ENCODE peak calls at places on chromosomes 12 and 14, in five cellular contexts. One of them, this sample, is unnamed.

GRCh38 chr14:54712371-54712998 is 145.6 kb downstream of the SAMD4A start:
- DNase-seq in lower lobe of right lung: no peak
- DNase-seq in activated naive CD8-positive, alpha-beta T cell treated with anti-CD3 and anti-CD28 coated beads, Interleukin-2, amount 50 U/mL, for 24 hours: no peak
- DNase-seq in RPMI7951: peak; percentile 71
- DNase-seq in NCI-H345: no peak
- DNase-seq in this sample: peak; percentile 83

GRCh38 chr12:47326190-47326589 is 246.4 kb upstream of the AMIGO2 start:
- DNase-seq in activated naive CD8-positive, alpha-beta T cell treated with anti-CD3 and anti-CD28 coated beads, Interleukin-2, amount 50 U/mL, for 24 hours: no peak
- DNase-seq in lower lobe of right lung: no peak
- DNase-seq in NCI-H345: no peak
- DNase-seq in RPMI7951: no peak
- DNase-seq in this sample: no peak

GRCh38 chr12:71871116-71871515 is 31.6 kb downstream of the TBC1D15 start:
- DNase-seq in RPMI7951: no peak
- DNase-seq in NCI-H345: no peak
- DNase-seq in activated naive CD8-positive, alpha-beta T cell treated with anti-CD3 and anti-CD28 coated beads, Interleukin-2, amount 50 U/mL, for 24 hours: no peak
- DNase-seq in lower lobe of right lung: no peak
- DNase-seq in this sample: no peak

GRCh38 chr14:50434530-50434929 is 37.8 kb upstream of the CDKL1 start:
- DNase-seq in RPMI7951: no peak
- DNase-seq in activated naive CD8-positive, alpha-beta T cell treated with anti-CD3 and anti-CD28 coated beads, Interleukin-2, amount 50 U/mL, for 24 hours: no peak
- DNase-seq in lower lobe of right lung: no peak
- DNase-seq in NCI-H345: no peak
- DNase-seq in this sample: no peak

GRCh38 chr12:131799828-131800593 is 28.2 kb upstream of the MMP17 start:
- DNase-seq in lower lobe of right lung: no peak
- DNase-seq in activated naive CD8-positive, alpha-beta T cell treated with anti-CD3 and anti-CD28 coated beads, Interleukin-2, amount 50 U/mL, for 24 hours: no peak
- DNase-seq in NCI-H345: peak; percentile 24
- DNase-seq in RPMI7951: no peak
- DNase-seq in this sample: no peak

GRCh38 chr14:21367582-21368144 is 16.2 kb downstream of the SUPT16H start:
- DNase-seq in RPMI7951: no peak
- DNase-seq in NCI-H345: no peak
- DNase-seq in lower lobe of right lung: no peak
- DNase-seq in activated naive CD8-positive, alpha-beta T cell treated with anti-CD3 and anti-CD28 coated beads, Interleukin-2, amount 50 U/mL, for 24 hours: no peak
- DNase-seq in this sample: no peak

GRCh38 chr14:36791402-36791801 is 129.7 kb downstream of the PAX9 start:
- DNase-seq in NCI-H345: peak; percentile 22
- DNase-seq in activated naive CD8-positive, alpha-beta T cell treated with anti-CD3 and anti-CD28 coated beads, Interleukin-2, amount 50 U/mL, for 24 hours: no peak
- DNase-seq in RPMI7951: no peak
- DNase-seq in lower lobe of right lung: no peak
- DNase-seq in this sample: no peak

GRCh38 chr14:90795744-90796143 is 20.5 kb downstream of the TTC7B start:
- DNase-seq in activated naive CD8-positive, alpha-beta T cell treated with anti-CD3 and anti-CD28 coated beads, Interleukin-2, amount 50 U/mL, for 24 hours: no peak
- DNase-seq in RPMI7951: peak; percentile 72
- DNase-seq in lower lobe of right lung: no peak
- DNase-seq in NCI-H345: no peak
- DNase-seq in this sample: peak; percentile 51

GRCh38 chr12:118750666-118751065 is 230.7 kb upstream of the SRRM4 start:
- DNase-seq in RPMI7951: no peak
- DNase-seq in activated naive CD8-positive, alpha-beta T cell treated with anti-CD3 and anti-CD28 coated beads, Interleukin-2, amount 50 U/mL, for 24 hours: no peak
- DNase-seq in NCI-H345: no peak
- DNase-seq in lower lobe of right lung: no peak
- DNase-seq in this sample: no peak

GRCh38 chr14:106585692-106586091 is 1059.3 kb downstream of the TMEM121 start:
- DNase-seq in RPMI7951: no peak
- DNase-seq in lower lobe of right lung: no peak
- DNase-seq in NCI-H345: no peak
- DNase-seq in activated naive CD8-positive, alpha-beta T cell treated with anti-CD3 and anti-CD28 coated beads, Interleukin-2, amount 50 U/mL, for 24 hours: no peak
- DNase-seq in this sample: no peak

GRCh38 chr14:60561845-60562746 is 53.1 kb downstream of the SIX6 start:
- DNase-seq in activated naive CD8-positive, alpha-beta T cell treated with anti-CD3 and anti-CD28 coated beads, Interleukin-2, amount 50 U/mL, for 24 hours: peak; percentile 7
- DNase-seq in RPMI7951: peak; percentile 62
- DNase-seq in lower lobe of right lung: no peak
- DNase-seq in NCI-H345: peak; percentile 73
- DNase-seq in this sample: peak; percentile 78

GRCh38 chr14:45144658-45145057 is 8.9 kb downstream of the FANCM start:
- DNase-seq in activated naive CD8-positive, alpha-beta T cell treated with anti-CD3 and anti-CD28 coated beads, Interleukin-2, amount 50 U/mL, for 24 hours: no peak
- DNase-seq in NCI-H345: no peak
- DNase-seq in RPMI7951: no peak
- DNase-seq in lower lobe of right lung: no peak
- DNase-seq in this sample: no peak

GRCh38 chr14:37816135-37816534 is 220.7 kb downstream of the TTC6 start:
- DNase-seq in NCI-H345: no peak
- DNase-seq in RPMI7951: no peak
- DNase-seq in activated naive CD8-positive, alpha-beta T cell treated with anti-CD3 and anti-CD28 coated beads, Interleukin-2, amount 50 U/mL, for 24 hours: no peak
- DNase-seq in lower lobe of right lung: no peak
- DNase-seq in this sample: peak; percentile 5

GRCh38 chr14:33647385-33647786 is 303.5 kb downstream of the EGLN3 start:
- DNase-seq in activated naive CD8-positive, alpha-beta T cell treated with anti-CD3 and anti-CD28 coated beads, Interleukin-2, amount 50 U/mL, for 24 hours: no peak
- DNase-seq in RPMI7951: peak; percentile 94
- DNase-seq in lower lobe of right lung: no peak
- DNase-seq in NCI-H345: no peak
- DNase-seq in this sample: peak; percentile 80

GRCh38 chr12:111084605-111085004 is 164.2 kb upstream of the MYL2 start:
- DNase-seq in activated naive CD8-positive, alpha-beta T cell treated with anti-CD3 and anti-CD28 coated beads, Interleukin-2, amount 50 U/mL, for 24 hours: no peak
- DNase-seq in NCI-H345: no peak
- DNase-seq in lower lobe of right lung: no peak
- DNase-seq in RPMI7951: no peak
- DNase-seq in this sample: no peak

GRCh38 chr14:105866841-105867321 is 340.5 kb downstream of the TMEM121 start:
- DNase-seq in activated naive CD8-positive, alpha-beta T cell treated with anti-CD3 and anti-CD28 coated beads, Interleukin-2, amount 50 U/mL, for 24 hours: no peak
- DNase-seq in RPMI7951: no peak
- DNase-seq in lower lobe of right lung: no peak
- DNase-seq in NCI-H345: no peak
- DNase-seq in this sample: no peak

GRCh38 chr12:47282206-47282605 is 202.4 kb upstream of the AMIGO2 start:
- DNase-seq in RPMI7951: peak; percentile 94
- DNase-seq in lower lobe of right lung: no peak
- DNase-seq in NCI-H345: no peak
- DNase-seq in activated naive CD8-positive, alpha-beta T cell treated with anti-CD3 and anti-CD28 coated beads, Interleukin-2, amount 50 U/mL, for 24 hours: no peak
- DNase-seq in this sample: peak; percentile 91

GRCh38 chr12:27549801-27550652 is 26.0 kb downstream of the PPFIBP1 start:
- DNase-seq in activated naive CD8-positive, alpha-beta T cell treated with anti-CD3 and anti-CD28 coated beads, Interleukin-2, amount 50 U/mL, for 24 hours: no peak
- DNase-seq in lower lobe of right lung: peak; percentile 78
- DNase-seq in NCI-H345: peak; percentile 71
- DNase-seq in RPMI7951: peak; percentile 96
- DNase-seq in this sample: peak; percentile 90

GRCh38 chr12:132908145-132909029 is 21.0 kb upstream of the CHFR start:
- DNase-seq in RPMI7951: peak; percentile 96
- DNase-seq in NCI-H345: peak; percentile 99
- DNase-seq in lower lobe of right lung: peak; percentile 93
- DNase-seq in activated naive CD8-positive, alpha-beta T cell treated with anti-CD3 and anti-CD28 coated beads, Interleukin-2, amount 50 U/mL, for 24 hours: peak; percentile 96
- DNase-seq in this sample: peak; percentile 18

GRCh38 chr12:110932048-110932447 is 11.7 kb upstream of the MYL2 start:
- DNase-seq in NCI-H345: no peak
- DNase-seq in RPMI7951: no peak
- DNase-seq in lower lobe of right lung: no peak
- DNase-seq in activated naive CD8-positive, alpha-beta T cell treated with anti-CD3 and anti-CD28 coated beads, Interleukin-2, amount 50 U/mL, for 24 hours: no peak
- DNase-seq in this sample: no peak

GRCh38 chr12:49627752-49628360 is 4.5 kb downstream of the PRPF40B start:
- DNase-seq in NCI-H345: no peak
- DNase-seq in lower lobe of right lung: no peak
- DNase-seq in activated naive CD8-positive, alpha-beta T cell treated with anti-CD3 and anti-CD28 coated beads, Interleukin-2, amount 50 U/mL, for 24 hours: no peak
- DNase-seq in RPMI7951: peak; percentile 74
- DNase-seq in this sample: peak; percentile 46

GRCh38 chr14:91413547-91414474 is 3.8 kb downstream of the CCDC88C start:
- DNase-seq in NCI-H345: peak; percentile 90
- DNase-seq in RPMI7951: no peak
- DNase-seq in lower lobe of right lung: peak; percentile 85
- DNase-seq in activated naive CD8-positive, alpha-beta T cell treated with anti-CD3 and anti-CD28 coated beads, Interleukin-2, amount 50 U/mL, for 24 hours: no peak
- DNase-seq in this sample: no peak

GRCh38 chr14:100313464-100314230 is 7.4 kb upstream of the SLC25A29 start:
- DNase-seq in NCI-H345: no peak
- DNase-seq in RPMI7951: no peak
- DNase-seq in activated naive CD8-positive, alpha-beta T cell treated with anti-CD3 and anti-CD28 coated beads, Interleukin-2, amount 50 U/mL, for 24 hours: no peak
- DNase-seq in lower lobe of right lung: no peak
- DNase-seq in this sample: peak; percentile 75

GRCh38 chr12:93020225-93020997 is 91.3 kb upstream of the EEA1 start:
- DNase-seq in NCI-H345: no peak
- DNase-seq in RPMI7951: no peak
- DNase-seq in lower lobe of right lung: no peak
- DNase-seq in activated naive CD8-positive, alpha-beta T cell treated with anti-CD3 and anti-CD28 coated beads, Interleukin-2, amount 50 U/mL, for 24 hours: no peak
- DNase-seq in this sample: no peak

GRCh38 chr12:56256326-56256960 is 1.7 kb downstream of the ANKRD52 start:
- DNase-seq in activated naive CD8-positive, alpha-beta T cell treated with anti-CD3 and anti-CD28 coated beads, Interleukin-2, amount 50 U/mL, for 24 hours: no peak
- DNase-seq in NCI-H345: no peak
- DNase-seq in lower lobe of right lung: no peak
- DNase-seq in RPMI7951: peak; percentile 75
- DNase-seq in this sample: peak; percentile 55

GRCh38 chr12:49347307-49348237 is 884 bp downstream of the DNAJC22 start:
- DNase-seq in RPMI7951: peak; percentile 91
- DNase-seq in lower lobe of right lung: peak; percentile 76
- DNase-seq in activated naive CD8-positive, alpha-beta T cell treated with anti-CD3 and anti-CD28 coated beads, Interleukin-2, amount 50 U/mL, for 24 hours: peak; percentile 87
- DNase-seq in NCI-H345: peak; percentile 33
- DNase-seq in this sample: peak; percentile 80